ENCODE peak calls at places on chromosome 20, in six cellular contexts. I, X, M, Q, B and D are unnamed samples.

GRCh38 chr20:63441136-63441776 is 31.2 kb downstream of the KCNQ2 start:
- DNase-seq in B (no peak), X (peak), Q (no peak), I (no peak), M (no peak), D (peak)

GRCh38 chr20:63750807-63751470 is 11.4 kb downstream of the SLC2A4RG start:
- DNase-seq in Q (peak), B (no peak), M (no peak), X (no peak), I (no peak), D (no peak)

GRCh38 chr20:9999660-10000059 is 35.1 kb upstream of the ANKEF1 start:
- DNase-seq in I (no peak), M (no peak), B (no peak), X (no peak), Q (no peak), D (no peak)

GRCh38 chr20:7736336-7736735 is 203.9 kb downstream of the HAO1 start:
- DNase-seq in M (no peak), Q (no peak), X (no peak), B (no peak), I (no peak), D (no peak)

GRCh38 chr20:56781108-56781739 is 152.1 kb downstream of the TFAP2C start:
- DNase-seq in X (no peak), I (no peak), Q (no peak), M (peak), B (no peak), D (no peak)

GRCh38 chr20:6707231-6707870 is 60.1 kb upstream of the BMP2 start:
- DNase-seq in X (no peak), Q (no peak), B (no peak), M (peak), I (no peak), D (no peak)

GRCh38 chr20:32570401-32571190 is 14.5 kb downstream of the NOL4L start:
- DNase-seq in B (no peak), X (no peak), Q (no peak), I (no peak), M (peak), D (no peak)

GRCh38 chr20:64038579-64039292 is 2.8 kb downstream of the C20orf204 start:
- DNase-seq in Q (peak), I (peak), M (peak), X (peak), B (no peak), D (no peak)

GRCh38 chr20:20786428-20786827 is 74.0 kb upstream of the RALGAPA2 start:
- DNase-seq in I (no peak), X (no peak), Q (no peak), M (no peak), B (no peak), D (no peak)

GRCh38 chr20:17685168-17685567 is 3.1 kb upstream of the RRBP1 start:
- DNase-seq in M (no peak), Q (no peak), B (no peak), I (no peak), X (no peak), D (no peak)

GRCh38 chr20:49452011-49452482 is 30.4 kb downstream of the KCNB1 start:
- DNase-seq in B (no peak), X (no peak), Q (no peak), I (no peak), M (peak), D (no peak)